ENCODE peak calls at places on chromosomes 4 and X, in four cellular contexts. D is A549, E is HepG2, Q is K562. I is an unnamed sample.

GRCh38 chr4:74230902-74231499 is 73.1 kb downstream of the MTHFD2L start:
- DNase-seq in D (peak), E (no peak), Q (no peak), I (no peak)

GRCh38 chr4:151228196-151229119 is 48.5 kb upstream of the PRSS48 start:
- DNase-seq in D (no peak), E (no peak), Q (no peak), I (no peak)

GRCh38 chr4:71711044-71711984 is 72.6 kb downstream of the GC start:
- DNase-seq in D (no peak), E (no peak), Q (no peak), I (no peak)

GRCh38 chr4:22787753-22788389 is 95.1 kb downstream of the GBA3 start:
- DNase-seq in D (no peak), E (no peak), Q (no peak), I (no peak)

GRCh38 chr4:155761916-155762315 is 3.1 kb downstream of the GUCY1B1 start:
- DNase-seq in D (no peak), E (no peak), Q (no peak), I (no peak)

GRCh38 chrX:110146521-110146920 is 143.6 kb downstream of the TMEM164 start:
- DNase-seq in D (peak), E (peak), Q (peak), I (peak)

GRCh38 chr4:180926277-180926676 is 1316.9 kb upstream of the TENM3 start:
- DNase-seq in D (no peak), E (no peak), Q (no peak), I (no peak)

GRCh38 chrX:14409341-14409740 is 120.0 kb upstream of the GLRA2 start:
- DNase-seq in D (no peak), E (peak), Q (no peak), I (no peak)

GRCh38 chrX:151488677-151489076 is 74.8 kb upstream of the PASD1 start:
- DNase-seq in D (peak), E (peak), Q (peak), I (peak)

GRCh38 chrX:9988762-9989161 is 21.6 kb downstream of the CLDN34 start:
- DNase-seq in D (peak), E (no peak), Q (no peak), I (no peak)

GRCh38 chr4:28774344-28774743 is 1913.7 kb downstream of the STIM2 start:
- DNase-seq in D (no peak), E (no peak), Q (no peak), I (no peak)

GRCh38 chr4:100982345-100982744 is 365.0 kb downstream of the PPP3CA start:
- DNase-seq in D (no peak), E (no peak), Q (no peak), I (no peak)

GRCh38 chr4:126404549-126404948 is 1089.8 kb downstream of the FAT4 start:
- DNase-seq in D (no peak), E (no peak), Q (no peak), I (no peak)

GRCh38 chr4:17284323-17285175 is 227.3 kb downstream of the QDPR start:
- DNase-seq in D (no peak), E (no peak), Q (no peak), I (no peak)

GRCh38 chr4:170138580-170139194 is 48.9 kb upstream of the AADAT start:
- DNase-seq in D (peak), E (peak), Q (peak), I (peak)

GRCh38 chr4:7365472-7366179 is 69.1 kb downstream of the PSAPL1 start:
- DNase-seq in D (no peak), E (no peak), Q (no peak), I (no peak)

GRCh38 chr4:172844556-172844955 is 324.1 kb upstream of the GALNT7 start:
- DNase-seq in D (no peak), E (no peak), Q (no peak), I (no peak)

GRCh38 chrX:101219840-101220191 is 230 bp downstream of the DRP2 start:
- DNase-seq in D (no peak), E (no peak), Q (no peak), I (no peak)

GRCh38 chr4:20464381-20464780 is 212.7 kb downstream of the SLIT2 start:
- DNase-seq in D (no peak), E (no peak), Q (no peak), I (no peak)

GRCh38 chrX:76454456-76454927 is 27.0 kb downstream of the MAGEE1 start:
- DNase-seq in D (no peak), E (peak), Q (peak), I (peak)

GRCh38 chr4:131644619-131645018 is 1504.5 kb upstream of the PCDH10 start:
- DNase-seq in D (no peak), E (peak), Q (no peak), I (peak)

GRCh38 chrX:23035493-23035892 is 35.7 kb downstream of the DDX53 start:
- DNase-seq in D (no peak), E (no peak), Q (no peak), I (peak)

GRCh38 chr4:1300466-1301455 is 11.1 kb downstream of the MAEA start:
- DNase-seq in D (no peak), E (no peak), Q (no peak), I (no peak)

DNA sequence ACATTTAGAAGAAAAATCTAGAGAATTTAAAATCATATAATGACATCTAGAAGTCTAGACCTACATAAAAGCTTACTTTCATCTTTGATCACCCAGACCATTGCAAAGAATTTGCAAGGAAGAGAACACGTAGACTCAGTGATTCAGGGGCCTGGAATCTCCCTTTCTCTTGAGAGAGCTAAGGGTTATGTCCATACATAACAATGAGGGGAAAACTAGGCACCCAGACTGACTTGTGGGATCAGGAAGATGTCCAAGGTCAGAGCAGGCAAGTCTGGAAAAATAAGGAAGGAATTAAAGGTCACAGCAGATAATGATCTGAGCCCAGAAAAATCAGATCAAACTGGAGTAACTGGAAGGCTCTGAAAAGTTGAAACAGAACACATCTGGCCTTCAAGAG is 198.4 kb upstream of the SFRP2 start:
- DNase-seq in D (no peak), E (no peak), Q (no peak), I (no peak)
- TF ChIP-seq HMGXB4 in D (no peak), E (no peak), Q (no peak), I (no peak)

DNA sequence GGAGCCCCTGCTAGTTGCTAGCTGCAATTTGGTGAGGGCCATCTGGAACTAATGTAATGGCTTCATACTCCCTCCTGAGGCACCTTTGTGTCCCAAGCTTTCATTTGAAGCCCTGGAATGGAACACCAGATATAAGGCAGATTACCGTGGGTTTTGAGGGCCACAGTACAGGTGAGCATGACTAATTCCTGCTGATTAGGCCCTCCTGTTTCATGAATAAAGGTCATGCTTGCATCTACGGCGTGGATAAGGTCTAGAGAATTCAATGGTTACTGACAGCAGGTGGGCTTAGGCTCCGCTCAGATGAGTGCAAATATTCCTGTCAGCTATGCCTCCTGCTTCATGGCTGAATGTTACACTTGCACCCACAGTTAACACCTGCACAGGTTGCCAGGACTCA is 495.4 kb downstream of the NAP1L3 start:
- DNase-seq in D (no peak), E (no peak), Q (no peak), I (no peak)
- TF ChIP-seq HMGXB4 in D (no peak), E (no peak), Q (no peak), I (no peak)

DNA sequence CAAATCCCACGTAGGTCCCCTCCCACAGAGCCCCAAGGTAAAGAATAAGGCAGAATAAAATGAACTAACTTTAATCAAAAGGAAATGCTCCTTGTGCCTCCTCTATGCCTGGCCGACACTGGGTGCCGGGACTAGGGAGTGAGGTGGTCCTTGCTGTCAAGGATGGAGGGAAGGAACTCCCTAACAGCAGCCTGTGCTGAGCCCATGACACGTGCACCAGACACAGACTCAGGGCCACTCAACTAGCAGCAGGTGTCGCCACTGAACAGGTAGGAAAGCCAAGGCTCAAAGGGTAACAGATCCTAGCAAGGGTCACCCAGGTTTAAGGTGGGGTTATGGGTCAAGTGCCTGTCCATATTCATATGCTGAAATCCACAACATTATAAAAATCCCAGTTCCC is 29.2 kb downstream of the MSX1 start:
- DNase-seq in D (no peak), E (no peak), Q (no peak), I (peak)
- TF ChIP-seq HMGXB4 in D (no peak), E (no peak), Q (no peak), I (no peak)

DNA sequence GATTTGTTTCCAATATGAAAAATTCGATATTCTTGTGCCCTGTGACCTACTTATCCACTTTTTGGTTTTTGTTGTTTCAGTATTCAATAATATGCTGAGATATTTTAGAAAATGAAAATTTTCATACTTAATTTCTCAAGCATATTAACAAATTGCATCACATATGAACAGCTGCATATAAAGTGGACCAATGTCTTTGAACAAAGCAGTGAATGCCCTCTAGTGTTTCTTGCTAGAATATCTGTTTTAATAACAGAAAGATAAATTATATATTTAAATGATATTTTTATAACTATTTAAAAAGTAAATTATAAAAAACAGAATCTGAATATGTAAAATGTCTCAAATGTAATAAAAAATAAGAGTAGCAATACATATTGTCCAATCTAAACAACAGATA is 31.7 kb upstream of the INTU start:
- DNase-seq in D (no peak), E (no peak), Q (no peak), I (no peak)
- TF ChIP-seq HMGXB4 in D (no peak), E (no peak), Q (no peak), I (no peak)

GRCh38 chr4:94814237-94814636 is 56.5 kb downstream of the BMPR1B start:
- DNase-seq in D (no peak), E (no peak), Q (no peak), I (no peak)
- TF ChIP-seq HMGXB4 in D (no peak), E (no peak), Q (no peak), I (no peak)

DNA sequence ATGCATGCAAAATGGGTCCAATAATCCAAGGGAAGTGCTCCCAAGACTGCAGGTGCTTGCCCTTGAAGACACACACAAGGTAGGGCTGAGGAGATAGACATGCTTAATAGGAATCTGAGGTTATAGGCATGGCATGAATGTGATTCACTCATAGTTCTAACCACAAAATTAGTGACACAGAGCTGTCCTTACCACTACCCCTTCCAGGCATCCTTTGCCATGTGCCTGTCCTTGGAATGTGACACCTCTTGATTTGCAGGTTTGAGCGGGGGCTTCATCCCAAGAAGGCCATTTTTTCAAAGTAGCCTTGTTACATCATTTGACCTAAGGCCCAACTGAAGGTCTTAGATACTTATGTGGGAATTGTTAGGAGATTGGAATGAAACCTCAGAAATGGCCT is 112.5 kb downstream of the CCNG2 start:
- DNase-seq in D (no peak), E (no peak), Q (no peak), I (no peak)
- TF ChIP-seq HMGXB4 in D (no peak), E (no peak), Q (no peak), I (no peak)